ENCODE peak calls at places on chromosomes 5 and 9, in six cellular contexts. W is IMR-90, A is H9, Z is HCT116, T is neural progenitor cell, K is astrocyte. D is an unnamed sample.

GRCh38 chr9:18604971-18605370 is 131.0 kb downstream of the ADAMTSL1 start:
- DNase-seq in W (no peak), A (no peak), Z (no peak), T (no peak), K (no peak), D (no peak)

GRCh38 chr9:84667571-84668203 is 1.8 kb upstream of the NTRK2 start:
- DNase-seq in W (peak; percentile 12), A (peak; percentile 50), Z (no peak), T (peak; percentile 58), K (peak; percentile 37), D (peak; percentile 56)

GRCh38 chr9:70519912-70520724 is 105.7 kb upstream of the KLF9 start:
- DNase-seq in W (no peak), A (no peak), Z (no peak), T (no peak), K (no peak), D (no peak)

GRCh38 chr9:37420271-37421215 is 2.0 kb upstream of the GRHPR start:
- DNase-seq in W (no peak), A (no peak), Z (no peak), T (no peak), K (no peak), D (no peak)

GRCh38 chr5:115507682-115508081 is 36.9 kb downstream of the FEM1C start:
- DNase-seq in W (peak; percentile 52), A (no peak), Z (no peak), T (no peak), K (peak; percentile 48), D (peak; percentile 85)

GRCh38 chr9:78074385-78075291 is 43.0 kb upstream of the GNAQ start:
- DNase-seq in W (no peak), A (no peak), Z (no peak), T (no peak), K (peak; percentile 14), D (peak; percentile 25)

GRCh38 chr9:116156621-116157314 is 3.2 kb downstream of the PAPPA start:
- DNase-seq in W (peak; percentile 78), A (peak; percentile 74), Z (no peak), T (peak; percentile 67), K (peak; percentile 59), D (peak; percentile 87)

GRCh38 chr9:35972093-35972492 is 14.1 kb upstream of the OR2S2 start:
- DNase-seq in W (no peak), A (peak; percentile 74), Z (no peak), T (peak; percentile 58), K (no peak), D (no peak)

GRCh38 chr9:116074658-116075057 is 78.9 kb upstream of the PAPPA start:
- DNase-seq in W (peak; percentile 74), A (no peak), Z (no peak), T (no peak), K (peak; percentile 70), D (peak; percentile 88)

GRCh38 chr9:95491543-95492330 is 25.0 kb downstream of the PTCH1 start:
- DNase-seq in W (no peak), A (no peak), Z (no peak), T (no peak), K (no peak), D (no peak)

GRCh38 chr5:134851307-134851923 is 5.6 kb downstream of the C5orf24 start:
- DNase-seq in W (peak; percentile 56), A (no peak), Z (no peak), T (no peak), K (peak; percentile 18), D (peak; percentile 70)

GRCh38 chr9:81535542-81536241 is 153.7 kb downstream of the TLE1 start:
- DNase-seq in W (peak; percentile 83), A (no peak), Z (no peak), T (peak; percentile 90), K (peak; percentile 80), D (no peak)

GRCh38 chr5:111707624-111708165 is 49.3 kb downstream of the NREP start:
- DNase-seq in W (no peak), A (no peak), Z (no peak), T (no peak), K (no peak), D (no peak)

GRCh38 chr5:96279796-96280542 is 153.1 kb downstream of the PCSK1 start:
- DNase-seq in W (peak; percentile 34), A (no peak), Z (no peak), T (no peak), K (peak; percentile 65), D (peak; percentile 81)

GRCh38 chr9:89648247-89649000 is 43.6 kb downstream of the GADD45G start:
- DNase-seq in W (no peak), A (no peak), Z (no peak), T (no peak), K (no peak), D (no peak)

GRCh38 chr5:147481857-147482256 is 28.0 kb downstream of the DPYSL3 start:
- DNase-seq in W (peak; percentile 78), A (no peak), Z (no peak), T (no peak), K (peak; percentile 85), D (peak; percentile 69)

GRCh38 chr9:97918641-97919040 is 3.7 kb downstream of the TRMO start:
- DNase-seq in W (no peak), A (no peak), Z (no peak), T (no peak), K (no peak), D (no peak)

GRCh38 chr9:93100265-93100636 is 4.2 kb downstream of the CARD19 start:
- DNase-seq in W (no peak), A (no peak), Z (no peak), T (no peak), K (no peak), D (no peak)

GRCh38 chr5:42992035-42992570 is 48.0 kb downstream of the ANXA2R start:
- DNase-seq in W (peak; percentile 88), A (peak; percentile 75), Z (peak; percentile 42), T (peak; percentile 79), K (peak; percentile 82), D (peak; percentile 81)

GRCh38 chr5:19927919-19928318 is 60.1 kb downstream of the CDH18 start:
- DNase-seq in W (peak; percentile 61), A (peak; percentile 70), Z (no peak), T (peak; percentile 28), K (no peak), D (no peak)

GRCh38 chr5:50420343-50420935 is 20.6 kb downstream of the EMB start:
- DNase-seq in W (no peak), A (no peak), Z (no peak), T (no peak), K (peak; percentile 39), D (no peak)

GRCh38 chr5:118796081-118796480 is 192.3 kb downstream of the DTWD2 start:
- DNase-seq in W (no peak), A (peak; percentile 85), Z (no peak), T (peak; percentile 5), K (no peak), D (no peak)

GRCh38 chr9:124121725-124122124 is 110.2 kb downstream of the LHX2 start:
- DNase-seq in W (no peak), A (no peak), Z (no peak), T (no peak), K (no peak), D (no peak)

GRCh38 chr5:132941331-132941730 is 22.1 kb downstream of the AFF4 start:
- DNase-seq in W (no peak), A (no peak), Z (no peak), T (no peak), K (no peak), D (no peak)

GRCh38 chr5:31617867-31618266 is 21.1 kb upstream of the PDZD2 start:
- DNase-seq in W (no peak), A (no peak), Z (no peak), T (no peak), K (no peak), D (no peak)

GRCh38 chr5:1228121-1228520 is 2.9 kb downstream of the SLC6A18 start:
- DNase-seq in W (no peak), A (no peak), Z (no peak), T (no peak), K (no peak), D (no peak)

GRCh38 chr5:128825826-128826225 is 139.5 kb upstream of the SLC27A6 start:
- DNase-seq in W (peak; percentile 17), A (no peak), Z (no peak), T (no peak), K (peak; percentile 20), D (peak; percentile 56)

GRCh38 chr9:95793924-95794828 is 81.3 kb upstream of the ERCC6L2 start:
- DNase-seq in W (peak; percentile 98), A (no peak), Z (no peak), T (no peak), K (peak; percentile 97), D (peak; percentile 84)

GRCh38 chr5:41908374-41909079 is 4.4 kb downstream of the RIMOC1 start:
- DNase-seq in W (peak; percentile 80), A (no peak), Z (no peak), T (no peak), K (peak; percentile 84), D (peak; percentile 83)

GRCh38 chr9:137479892-137480685 is 21.0 kb upstream of the NSMF start:
- DNase-seq in W (no peak), A (no peak), Z (no peak), T (no peak), K (no peak), D (no peak)

GRCh38 chr9:20683351-20684034 is 566 bp upstream of the FOCAD start:
- DNase-seq in W (peak; percentile 70), A (no peak), Z (peak; percentile 18), T (peak; percentile 27), K (peak; percentile 72), D (peak; percentile 90)

GRCh38 chr5:65117525-65117924 is 348.8 kb downstream of the CWC27 start:
- DNase-seq in W (no peak), A (no peak), Z (no peak), T (no peak), K (no peak), D (no peak)
- H3K9ac ChIP-seq in W (no peak overlapping the region), A (no peak overlapping the region), Z (no peak overlapping the region), T (no peak overlapping the region), K (no peak overlapping the region), D (no peak overlapping the region)

GRCh38 chr9:129436751-129437625 is 183.9 kb downstream of the C9orf50 start:
- DNase-seq in W (peak; percentile 57), A (no peak), Z (no peak), T (peak; percentile 85), K (peak; percentile 60), D (peak; percentile 79)

GRCh38 chr9:129435996-129436676 is 184.8 kb downstream of the C9orf50 start:
- DNase-seq in W (no peak), A (no peak), Z (no peak), T (no peak), K (no peak), D (no peak)

GRCh38 chr9:129439242-129439641 is 181.7 kb downstream of the C9orf50 start:
- DNase-seq in W (no peak), A (no peak), Z (no peak), T (no peak), K (no peak), D (no peak)

GRCh38 chr9:129435272-129435671 is 185.6 kb downstream of the C9orf50 start:
- DNase-seq in W (no peak), A (no peak), Z (no peak), T (no peak), K (no peak), D (no peak)

GRCh38 chr9:129437626-129438323 is 183.1 kb downstream of the C9orf50 start:
- DNase-seq in W (no peak), A (no peak), Z (no peak), T (peak; percentile 46), K (no peak), D (no peak)
- H3K9ac ChIP-seq in W (peak overlapping the region; percentile 56), A (no peak overlapping the region), Z (peak overlapping the region; percentile 40), T (no peak overlapping the region), K (peak overlapping the region; percentile 67), D (peak overlapping the region; percentile 77)

GRCh38 chr5:157381746-157382145 is 78.3 kb upstream of the NIPAL4 start:
- DNase-seq in W (no peak), A (no peak), Z (no peak), T (no peak), K (no peak), D (no peak)
- H3K9ac ChIP-seq in W (no peak overlapping the region), A (no peak overlapping the region), Z (no peak overlapping the region), T (no peak overlapping the region), K (no peak overlapping the region), D (no peak overlapping the region)

GRCh38 chr5:93145767-93146166 is 435.3 kb downstream of the NR2F1-AS1 start:
- DNase-seq in W (peak; percentile 36), A (no peak), Z (no peak), T (no peak), K (peak; percentile 58), D (peak; percentile 29)
- H3K9ac ChIP-seq in W (no peak overlapping the region), A (no peak overlapping the region), Z (no peak overlapping the region), T (no peak overlapping the region), K (no peak overlapping the region), D (no peak overlapping the region)